ENCODE peak calls at places on chromosomes 12 and 14, in eight cellular contexts. E is heart left ventricle, H is neural progenitor cell, B is Peyer's patch, Q is GM06990, P is upper lobe of right lung, M is pancreas, S is tibial artery. U is an unnamed sample. For H3K27me3, the result is how much of the 10 kb centered on the place peaks cover.

GRCh38 chr12:88471641-88472040 is 108.6 kb downstream of the KITLG start:
- DNase-seq in E (no peak), H (peak), B (no peak), Q (no peak), P (no peak), M (no peak), S (no peak), U (no peak)

GRCh38 chr14:31059152-31059924 is 33.2 kb upstream of the STRN3 start:
- DNase-seq in E (no peak), H (peak), B (no peak), Q (no peak), P (no peak), M (peak), S (peak), U (no peak)

GRCh38 chr12:3165311-3165931 is 88.2 kb downstream of the TSPAN9 start:
- DNase-seq in E (no peak), H (no peak), B (no peak), Q (no peak), P (no peak), M (no peak), S (no peak), U (no peak)

GRCh38 chr12:82522762-82523161 is 163.9 kb upstream of the TMTC2 start:
- DNase-seq in E (no peak), H (no peak), B (no peak), Q (no peak), P (no peak), M (no peak), S (no peak), U (no peak)

GRCh38 chr12:106986135-106986534 is 811 bp downstream of the MTERF2 start:
- DNase-seq in E (no peak), H (no peak), B (no peak), Q (no peak), P (no peak), M (no peak), S (no peak), U (no peak)

GRCh38 chr14:91374897-91375747 is 42.5 kb downstream of the CCDC88C start:
- DNase-seq in E (peak), H (peak), B (no peak), Q (no peak), P (no peak), M (peak), S (no peak), U (no peak)

GRCh38 chr14:74980398-74980745 is 22.3 kb upstream of the EIF2B2 start:
- DNase-seq in E (no peak), H (no peak), B (peak), Q (no peak), P (no peak), M (no peak), S (no peak), U (no peak)

GRCh38 chr14:64879635-64880381 is at the start of gene SPTB:
- DNase-seq in E (peak), H (peak), B (peak), Q (peak), P (peak), M (peak), S (no peak), U (peak)

GRCh38 chr12:30200864-30201263 is 417.1 kb upstream of the TMTC1 start:
- DNase-seq in E (peak), H (no peak), B (no peak), Q (no peak), P (no peak), M (peak), S (no peak), U (no peak)

GRCh38 chr14:24171422-24172260 is at the start of gene REC8:
- DNase-seq in E (peak), H (peak), B (peak), Q (peak), P (peak), M (no peak), S (peak), U (peak)

DNA sequence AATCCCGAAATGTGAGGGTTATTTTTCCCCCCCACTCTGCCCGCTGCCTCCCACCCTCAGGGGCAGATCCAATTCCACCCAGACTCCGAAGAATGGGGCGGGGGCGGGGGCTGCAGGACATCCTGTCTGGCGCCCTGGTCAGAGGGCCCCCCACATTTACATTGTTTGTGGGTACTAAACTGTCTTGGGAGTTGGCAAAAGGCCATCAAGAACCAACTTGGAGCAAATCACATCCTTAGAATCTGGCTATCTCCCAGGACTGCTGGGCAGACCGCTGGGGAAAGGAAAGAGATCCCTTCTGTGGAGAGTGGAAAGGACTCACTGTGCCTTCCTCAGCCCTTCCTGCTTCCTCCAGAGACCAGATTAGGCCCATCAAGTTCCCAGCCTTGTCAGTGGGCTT is 2.4 kb downstream of the EMP1 start:
- DNase-seq in E (no peak), H (no peak), B (no peak), Q (no peak), P (no peak), M (no peak), S (no peak), U (no peak)
- H3K4me3 ChIP-seq in E (peak), H (no peak), B (peak), Q (no peak), P (peak), M (no peak), S (peak), U (peak)

GRCh38 chr12:109421355-109422087 is 55.6 kb downstream of the KCTD10 start:
- DNase-seq in E (no peak), H (no peak), B (no peak), Q (no peak), P (no peak), M (no peak), S (no peak), U (no peak)
- H3K27me3 ChIP-seq in E (under half), H (under half), B (under half), Q (under half), P (under half), M (under half), S (under half), U (under half)

GRCh38 chr14:28767851-28768548 is 1.4 kb downstream of the FOXG1 start:
- DNase-seq in E (no peak), H (peak), B (no peak), Q (peak), P (no peak), M (no peak), S (no peak), U (peak)
- TF ChIP-seq CTCF in E (no peak), H (peak), B (no peak), Q (no peak), P (no peak), M (no peak), S (no peak), U (no peak)

GRCh38 chr14:99441918-99442317 is 38.7 kb downstream of the SETD3 start:
- DNase-seq in E (no peak), H (no peak), B (no peak), Q (no peak), P (no peak), M (no peak), S (no peak), U (no peak)
- H3K4me3 ChIP-seq in E (no peak), H (no peak), B (no peak), Q (no peak), P (no peak), M (no peak), S (no peak), U (no peak)

GRCh38 chr12:5015711-5016492 is 27.8 kb upstream of the KCNA5 start:
- DNase-seq in E (no peak), H (no peak), B (no peak), Q (no peak), P (no peak), M (no peak), S (no peak), U (no peak)
- H3K27me3 ChIP-seq in E (under half), H (under half), B (under half), Q (under half), P (under half), M (under half), S (under half), U (under half)

U was measured in dorsolateral prefrontal cortex.